ENCODE peak calls at places on chromosomes 2 and 18, in six cellular contexts. One of them, this sample, is unnamed.

GRCh38 chr2:232420463-232421188 is 14.0 kb downstream of the ALPG start:
- ATAC-seq in upper lobe of right lung: peak; percentile 65
- ATAC-seq in heart left ventricle: peak; percentile 29
- ATAC-seq in T-helper 17 cell: peak; percentile 58
- ATAC-seq in left lung: peak; percentile 83
- ATAC-seq in central memory CD8-positive, alpha-beta T cell: no peak
- ATAC-seq in this sample: no peak

GRCh38 chr2:8154936-8155335 is 526.9 kb upstream of the ID2 start:
- ATAC-seq in upper lobe of right lung: no peak
- ATAC-seq in heart left ventricle: no peak
- ATAC-seq in T-helper 17 cell: no peak
- ATAC-seq in left lung: no peak
- ATAC-seq in central memory CD8-positive, alpha-beta T cell: no peak
- ATAC-seq in this sample: peak; percentile 44

GRCh38 chr2:231634412-231634811 is 41.7 kb downstream of the TEX44 start:
- ATAC-seq in upper lobe of right lung: no peak
- ATAC-seq in heart left ventricle: no peak
- ATAC-seq in T-helper 17 cell: no peak
- ATAC-seq in left lung: no peak
- ATAC-seq in central memory CD8-positive, alpha-beta T cell: no peak
- ATAC-seq in this sample: peak; percentile 73

GRCh38 chr2:174591740-174592139 is 5.9 kb downstream of the WIPF1 start:
- ATAC-seq in upper lobe of right lung: no peak
- ATAC-seq in heart left ventricle: no peak
- ATAC-seq in T-helper 17 cell: no peak
- ATAC-seq in left lung: no peak
- ATAC-seq in central memory CD8-positive, alpha-beta T cell: no peak
- ATAC-seq in this sample: no peak

GRCh38 chr18:34942975-34943374 is 98.2 kb upstream of the MAPRE2 start:
- ATAC-seq in upper lobe of right lung: no peak
- ATAC-seq in heart left ventricle: no peak
- ATAC-seq in T-helper 17 cell: no peak
- ATAC-seq in left lung: no peak
- ATAC-seq in central memory CD8-positive, alpha-beta T cell: no peak
- ATAC-seq in this sample: no peak

GRCh38 chr2:63066265-63066664 is 15.6 kb downstream of the OTX1 start:
- ATAC-seq in upper lobe of right lung: no peak
- ATAC-seq in heart left ventricle: no peak
- ATAC-seq in T-helper 17 cell: no peak
- ATAC-seq in left lung: no peak
- ATAC-seq in central memory CD8-positive, alpha-beta T cell: no peak
- ATAC-seq in this sample: no peak

GRCh38 chr2:142741764-142742269 is 135.6 kb upstream of the KYNU start:
- ATAC-seq in upper lobe of right lung: no peak
- ATAC-seq in heart left ventricle: no peak
- ATAC-seq in T-helper 17 cell: no peak
- ATAC-seq in left lung: no peak
- ATAC-seq in central memory CD8-positive, alpha-beta T cell: no peak
- ATAC-seq in this sample: peak; percentile 36

GRCh38 chr2:62663443-62663842 is 42.1 kb upstream of the EHBP1 start:
- ATAC-seq in upper lobe of right lung: peak; percentile 41
- ATAC-seq in heart left ventricle: no peak
- ATAC-seq in T-helper 17 cell: no peak
- ATAC-seq in left lung: peak; percentile 55
- ATAC-seq in central memory CD8-positive, alpha-beta T cell: no peak
- ATAC-seq in this sample: no peak

GRCh38 chr2:135903650-135904049 is 27.4 kb upstream of the MCM6 start:
- ATAC-seq in upper lobe of right lung: no peak
- ATAC-seq in heart left ventricle: no peak
- ATAC-seq in T-helper 17 cell: no peak
- ATAC-seq in left lung: no peak
- ATAC-seq in central memory CD8-positive, alpha-beta T cell: no peak
- ATAC-seq in this sample: no peak

GRCh38 chr2:86372641-86373502 is 35.4 kb upstream of the REEP1 start:
- ATAC-seq in upper lobe of right lung: peak; percentile 88
- ATAC-seq in heart left ventricle: peak; percentile 81
- ATAC-seq in T-helper 17 cell: no peak
- ATAC-seq in left lung: peak; percentile 89
- ATAC-seq in central memory CD8-positive, alpha-beta T cell: no peak
- ATAC-seq in this sample: no peak

GRCh38 chr2:134372141-134372540 is 118.3 kb downstream of the MGAT5 start:
- ATAC-seq in upper lobe of right lung: no peak
- ATAC-seq in heart left ventricle: no peak
- ATAC-seq in T-helper 17 cell: no peak
- ATAC-seq in left lung: no peak
- ATAC-seq in central memory CD8-positive, alpha-beta T cell: no peak
- ATAC-seq in this sample: no peak

GRCh38 chr2:127516031-127516430 is 10.3 kb downstream of the IWS1 start:
- ATAC-seq in upper lobe of right lung: peak; percentile 90
- ATAC-seq in heart left ventricle: peak; percentile 84
- ATAC-seq in T-helper 17 cell: no peak
- ATAC-seq in left lung: peak; percentile 96
- ATAC-seq in central memory CD8-positive, alpha-beta T cell: no peak
- ATAC-seq in this sample: no peak

GRCh38 chr2:83594841-83595720 is 864.0 kb downstream of the SUCLG1 start:
- ATAC-seq in upper lobe of right lung: no peak
- ATAC-seq in heart left ventricle: no peak
- ATAC-seq in T-helper 17 cell: no peak
- ATAC-seq in left lung: no peak
- ATAC-seq in central memory CD8-positive, alpha-beta T cell: no peak
- ATAC-seq in this sample: no peak

GRCh38 chr2:52968043-52968442 is 799.6 kb upstream of the CHAC2 start:
- ATAC-seq in upper lobe of right lung: no peak
- ATAC-seq in heart left ventricle: no peak
- ATAC-seq in T-helper 17 cell: no peak
- ATAC-seq in left lung: no peak
- ATAC-seq in central memory CD8-positive, alpha-beta T cell: no peak
- ATAC-seq in this sample: no peak

GRCh38 chr2:695111-695510 is 17.9 kb upstream of the TMEM18 start:
- ATAC-seq in upper lobe of right lung: no peak
- ATAC-seq in heart left ventricle: no peak
- ATAC-seq in T-helper 17 cell: no peak
- ATAC-seq in left lung: no peak
- ATAC-seq in central memory CD8-positive, alpha-beta T cell: no peak
- ATAC-seq in this sample: no peak

GRCh38 chr2:150110548-150110947 is 376.9 kb downstream of the RND3 start:
- ATAC-seq in upper lobe of right lung: no peak
- ATAC-seq in heart left ventricle: no peak
- ATAC-seq in T-helper 17 cell: no peak
- ATAC-seq in left lung: no peak
- ATAC-seq in central memory CD8-positive, alpha-beta T cell: no peak
- ATAC-seq in this sample: no peak

GRCh38 chr18:60996822-60997221 is 336.4 kb upstream of the CDH20 start:
- ATAC-seq in upper lobe of right lung: no peak
- ATAC-seq in heart left ventricle: no peak
- ATAC-seq in T-helper 17 cell: no peak
- ATAC-seq in left lung: no peak
- ATAC-seq in central memory CD8-positive, alpha-beta T cell: no peak
- ATAC-seq in this sample: no peak

GRCh38 chr2:180952731-180953336 is 27.6 kb upstream of the UBE2E3 start:
- ATAC-seq in upper lobe of right lung: no peak
- ATAC-seq in heart left ventricle: no peak
- ATAC-seq in T-helper 17 cell: no peak
- ATAC-seq in left lung: no peak
- ATAC-seq in central memory CD8-positive, alpha-beta T cell: no peak
- ATAC-seq in this sample: no peak

GRCh38 chr18:48735070-48735676 is 196.3 kb downstream of the CTIF start:
- ATAC-seq in upper lobe of right lung: no peak
- ATAC-seq in heart left ventricle: no peak
- ATAC-seq in T-helper 17 cell: no peak
- ATAC-seq in left lung: no peak
- ATAC-seq in central memory CD8-positive, alpha-beta T cell: no peak
- ATAC-seq in this sample: no peak

GRCh38 chr18:6951336-6952090 is 166.1 kb downstream of the LAMA1 start:
- ATAC-seq in upper lobe of right lung: no peak
- ATAC-seq in heart left ventricle: no peak
- ATAC-seq in T-helper 17 cell: no peak
- ATAC-seq in left lung: no peak
- ATAC-seq in central memory CD8-positive, alpha-beta T cell: no peak
- ATAC-seq in this sample: peak; percentile 20

GRCh38 chr18:9825571-9826073 is 60.2 kb upstream of the TXNDC2 start:
- ATAC-seq in upper lobe of right lung: peak; percentile 81
- ATAC-seq in heart left ventricle: peak; percentile 61
- ATAC-seq in T-helper 17 cell: no peak
- ATAC-seq in left lung: peak; percentile 80
- ATAC-seq in central memory CD8-positive, alpha-beta T cell: no peak
- ATAC-seq in this sample: peak; percentile 54

GRCh38 chr18:13425357-13426095 is 207.0 kb downstream of the LDLRAD4 start:
- ATAC-seq in upper lobe of right lung: no peak
- ATAC-seq in heart left ventricle: no peak
- ATAC-seq in T-helper 17 cell: peak; percentile 27
- ATAC-seq in left lung: no peak
- ATAC-seq in central memory CD8-positive, alpha-beta T cell: no peak
- ATAC-seq in this sample: no peak

GRCh38 chr2:168494190-168494711 is 38.2 kb downstream of the CERS6 start:
- ATAC-seq in upper lobe of right lung: no peak
- ATAC-seq in heart left ventricle: no peak
- ATAC-seq in T-helper 17 cell: no peak
- ATAC-seq in left lung: no peak
- ATAC-seq in central memory CD8-positive, alpha-beta T cell: no peak
- ATAC-seq in this sample: no peak

GRCh38 chr2:68253211-68254068 is 1.1 kb upstream of the PPP3R1 start:
- ATAC-seq in upper lobe of right lung: no peak
- ATAC-seq in heart left ventricle: no peak
- ATAC-seq in T-helper 17 cell: no peak
- ATAC-seq in left lung: peak; percentile 16
- ATAC-seq in central memory CD8-positive, alpha-beta T cell: no peak
- ATAC-seq in this sample: no peak